ENCODE peak calls at places on chromosome 20, in nine cellular contexts. A is mammary epithelial cell, C is left ventricle myocardium inferior, R is ascending aorta, J is fibroblast of the aortic adventitia, V is H7, X is right cardiac atrium, M is astrocyte, B is heart left ventricle. D is an unnamed sample.

GRCh38 chr20:49106332-49106731 is 60.2 kb downstream of the CSE1L start:
- DNase-seq in C (no peak), A (no peak), B (no peak), V (no peak), R (no peak), X (no peak), M (no peak), J (no peak), D (no peak)

GRCh38 chr20:18030020-18030419 is 27.7 kb downstream of the OVOL2 start:
- DNase-seq in X (no peak), A (no peak), V (no peak), J (no peak), B (no peak), R (no peak), M (no peak), C (no peak), D (no peak)

GRCh38 chr20:21052241-21052640 is 53.9 kb downstream of the LINC00237 start:
- DNase-seq in J (no peak), V (no peak), X (no peak), C (no peak), R (no peak), M (no peak), A (no peak), B (no peak), D (no peak)

GRCh38 chr20:44209691-44210421 is 715 bp downstream of the OSER1 start:
- DNase-seq in A (no peak), M (peak; percentile 28), C (no peak), V (peak; percentile 39), R (peak; percentile 67), B (no peak), X (no peak), J (peak; percentile 35), D (no peak)

GRCh38 chr20:40497781-40498691 is 191.0 kb downstream of the MAFB start:
- DNase-seq in M (peak; percentile 6), X (peak; percentile 79), B (peak; percentile 67), V (no peak), A (peak; percentile 66), J (no peak), R (peak; percentile 76), C (peak; percentile 33), D (no peak)

GRCh38 chr20:25219365-25219764 is 23.9 kb downstream of the ENTPD6 start:
- DNase-seq in R (no peak), A (no peak), C (no peak), X (no peak), J (no peak), M (no peak), V (no peak), B (no peak), D (no peak)

GRCh38 chr20:64133951-64134407 is 26.6 kb upstream of the NPBWR2 start:
- DNase-seq in A (no peak), M (no peak), X (peak; percentile 35), V (peak; percentile 86), J (no peak), B (no peak), C (no peak), R (peak; percentile 40), D (no peak)

GRCh38 chr20:10060223-10060622 is 25.4 kb downstream of the ANKEF1 start:
- DNase-seq in V (no peak), B (no peak), M (no peak), X (no peak), R (no peak), J (no peak), C (no peak), A (no peak), D (no peak)

GRCh38 chr20:58175836-58176235 is 52.6 kb downstream of the ANKRD60 start:
- DNase-seq in A (no peak), B (no peak), M (no peak), C (no peak), X (no peak), J (no peak), V (no peak), R (no peak), D (no peak)

GRCh38 chr20:58179083-58179431 is 49.4 kb downstream of the ANKRD60 start:
- DNase-seq in R (no peak), C (no peak), J (no peak), B (no peak), M (no peak), X (no peak), A (no peak), V (no peak), D (no peak)

GRCh38 chr20:58177799-58178198 is 50.7 kb downstream of the ANKRD60 start:
- DNase-seq in A (no peak), R (no peak), V (no peak), J (no peak), X (no peak), M (no peak), B (no peak), C (no peak), D (no peak)

GRCh38 chr20:58182521-58183140 is 45.8 kb downstream of the ANKRD60 start:
- DNase-seq in V (no peak), R (no peak), B (no peak), X (no peak), A (no peak), C (no peak), J (no peak), M (no peak), D (no peak)

DNA sequence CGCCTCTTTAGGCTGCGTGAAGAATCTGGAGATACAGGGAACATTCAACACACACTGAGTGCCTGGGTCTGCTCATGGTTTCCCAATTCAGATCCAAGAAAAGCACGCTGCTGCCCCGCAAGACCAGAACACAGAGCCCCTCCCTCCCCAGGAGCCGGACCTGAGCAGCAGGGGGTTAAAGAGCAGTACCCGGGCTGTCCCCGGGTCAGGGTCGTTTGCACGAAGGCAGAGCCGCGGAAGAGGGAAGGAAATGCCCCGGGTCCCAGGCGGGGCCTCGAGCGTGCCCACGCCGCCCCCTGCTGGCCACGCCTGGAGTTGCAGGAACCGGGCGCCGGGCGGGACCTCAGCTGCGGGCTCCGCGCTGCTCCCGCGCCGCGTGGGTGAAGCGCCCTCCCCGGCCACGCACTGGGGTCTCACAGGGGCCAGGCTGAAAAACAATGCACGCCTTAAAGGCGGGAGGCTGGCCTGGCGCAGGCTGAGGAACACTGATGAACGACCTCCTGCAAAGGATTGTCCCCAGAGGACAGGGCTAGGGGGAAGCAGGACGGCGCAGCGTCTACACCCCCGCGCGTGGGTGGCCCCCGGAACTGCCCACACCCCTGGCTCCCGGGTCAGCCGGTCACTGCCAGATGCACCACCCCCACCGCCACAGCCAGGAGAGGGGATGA is 48.9 kb downstream of the ANKRD60 start:
- DNase-seq in A (peak; percentile 25), V (peak; percentile 96), J (peak; percentile 18), B (peak; percentile 60), M (no peak), X (peak; percentile 86), R (peak; percentile 74), C (peak; percentile 58), D (no peak)
- H3K4me3 ChIP-seq in A (no peak overlapping the region), V (peak overlapping the region; percentile 34), J (peak overlapping the region; percentile 43), B (no peak overlapping the region), M (peak overlapping the region; percentile 49), X (peak overlapping the region; percentile 7), R (peak overlapping the region; percentile 46), C (peak overlapping the region; percentile 52), D (peak overlapping the region; percentile 33)

GRCh38 chr20:57399587-57400261 is 8.5 kb downstream of the RBM38 start:
- DNase-seq in V (peak; percentile 62), X (peak; percentile 72), A (no peak), B (peak; percentile 73), R (no peak), J (no peak), C (no peak), M (no peak), D (no peak)

GRCh38 chr20:57400821-57401564 is 9.8 kb downstream of the RBM38 start:
- DNase-seq in C (no peak), M (no peak), R (no peak), B (peak; percentile 20), X (peak; percentile 54), A (no peak), V (peak; percentile 66), J (no peak), D (no peak)

GRCh38 chr20:57398901-57399535 is 7.8 kb downstream of the RBM38 start:
- DNase-seq in B (peak; percentile 20), R (no peak), V (peak; percentile 51), A (no peak), C (no peak), X (peak; percentile 52), M (no peak), J (no peak), D (no peak)

GRCh38 chr20:57401565-57401918 is 10.3 kb downstream of the RBM38 start:
- DNase-seq in M (no peak), V (no peak), R (no peak), X (peak; percentile 30), A (no peak), C (no peak), B (peak; percentile 8), J (no peak), D (no peak)

DNA sequence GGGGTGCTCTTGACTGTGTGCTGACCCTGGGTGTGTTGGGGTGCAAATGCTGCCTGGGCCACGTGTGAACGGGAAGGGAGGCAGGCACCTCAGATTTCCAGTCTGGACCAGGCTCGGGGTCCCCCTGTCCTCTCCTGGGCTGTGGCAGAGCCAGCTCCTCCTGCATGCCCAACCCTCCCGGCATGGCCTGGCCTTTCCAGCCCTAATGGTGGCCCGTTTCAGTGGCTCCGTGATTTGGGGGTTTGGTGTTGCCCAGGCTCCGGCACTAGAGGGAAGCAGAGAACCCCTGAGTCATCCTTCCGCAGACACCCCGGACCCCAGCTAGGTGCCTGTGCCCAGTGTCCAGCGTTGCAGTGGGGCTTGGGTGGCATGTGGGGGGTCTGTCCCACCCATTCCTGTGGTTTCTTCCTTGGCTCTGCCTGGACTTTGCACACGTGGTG is 9.1 kb downstream of the RBM38 start:
- DNase-seq in A (no peak), R (no peak), X (peak; percentile 41), V (peak; percentile 79), J (no peak), C (no peak), B (peak; percentile 29), M (no peak), D (no peak)
- H3K4me3 ChIP-seq in A (no peak overlapping the region), R (no peak overlapping the region), X (no peak overlapping the region), V (no peak overlapping the region), J (no peak overlapping the region), C (peak overlapping the region; percentile 38), B (no peak overlapping the region), M (no peak overlapping the region), D (no peak overlapping the region)

GRCh38 chr20:38294334-38294592 is 9.7 kb upstream of the BPI start:
- DNase-seq in X (no peak), A (no peak), C (no peak), M (no peak), B (no peak), V (no peak), R (no peak), J (no peak), D (no peak)
- H3K4me3 ChIP-seq in X (no peak overlapping the region), A (no peak overlapping the region), C (no peak overlapping the region), M (no peak overlapping the region), B (no peak overlapping the region), V (no peak overlapping the region), R (no peak overlapping the region), J (no peak overlapping the region), D (no peak overlapping the region)

GRCh38 chr20:33992923-33993799 is 550 bp upstream of the RALY start:
- DNase-seq in X (peak; percentile 100), M (peak; percentile 96), R (peak; percentile 100), V (peak; percentile 98), J (peak; percentile 100), B (peak; percentile 99), A (peak; percentile 98), C (peak; percentile 99), D (peak; percentile 96)

GRCh38 chr20:33994624-33994913 is 858 bp downstream of the RALY start:
- DNase-seq in V (no peak), R (no peak), C (no peak), X (no peak), B (no peak), J (no peak), M (no peak), A (no peak), D (no peak)

GRCh38 chr20:33991498-33991897 is 2.2 kb upstream of the RALY start:
- DNase-seq in B (no peak), R (no peak), X (no peak), V (no peak), C (no peak), A (no peak), M (no peak), J (no peak), D (no peak)

GRCh38 chr20:33993800-33994623 is at the start of gene RALY:
- DNase-seq in M (peak; percentile 54), B (peak; percentile 92), X (peak; percentile 95), A (peak; percentile 85), V (peak; percentile 92), R (peak; percentile 92), J (peak; percentile 69), C (peak; percentile 88), D (peak; percentile 13)

DNA sequence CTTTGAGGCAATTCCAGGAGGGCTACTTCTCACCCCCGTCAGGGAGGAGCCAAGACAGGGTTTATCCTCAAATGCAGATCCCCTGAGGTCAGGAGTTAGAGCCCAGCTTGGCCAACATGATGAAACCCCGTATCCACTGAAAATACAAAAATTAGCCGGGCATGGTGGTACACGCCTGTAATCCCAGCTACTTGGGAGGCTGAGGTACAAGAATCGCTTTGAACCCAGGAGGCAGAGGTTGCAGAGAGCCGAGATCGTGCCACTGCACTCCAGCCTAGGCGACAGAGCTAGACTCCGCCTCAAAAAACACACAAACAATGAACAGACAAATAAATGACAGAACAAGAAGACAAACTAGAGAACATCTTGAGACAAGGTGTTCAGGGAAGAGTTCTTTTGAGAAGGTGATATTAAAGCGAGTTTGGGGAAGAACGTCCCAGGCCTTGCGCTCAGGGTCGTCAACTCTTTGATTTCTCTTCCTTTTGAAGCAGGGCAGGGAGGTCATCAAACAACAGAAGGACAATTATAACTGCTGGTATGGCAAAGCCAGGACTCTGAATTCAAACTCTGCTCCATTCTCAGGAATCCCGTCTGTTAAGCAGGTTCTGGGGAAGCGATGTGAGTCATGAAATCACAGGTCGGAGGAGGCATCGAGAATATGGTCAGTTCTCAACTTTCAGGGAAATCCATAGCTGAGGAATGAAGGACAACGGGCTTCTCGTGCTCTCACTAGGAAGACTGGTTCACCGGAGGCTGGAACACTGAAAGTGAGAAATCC is 1.4 kb upstream of the RALY start:
- DNase-seq in X (no peak), M (peak; percentile 36), J (no peak), V (no peak), A (peak; percentile 63), C (no peak), B (no peak), R (no peak), D (no peak)
- H3K4me3 ChIP-seq in X (peak overlapping the region; percentile 89), M (peak overlapping the region; percentile 94), J (peak overlapping the region; percentile 92), V (peak overlapping the region; percentile 65), A (peak overlapping the region; percentile 68), C (peak overlapping the region; percentile 88), B (peak overlapping the region; percentile 49), R (peak overlapping the region; percentile 82), D (peak overlapping the region; percentile 88)